ENCODE peak calls at places on chromosomes 16 and 17, in seven cellular contexts. One of them, this sample, is unnamed.

GRCh38 chr17:55527520-55528118 is 16.4 kb upstream of the SMIM36 start:
- DNase-seq in lower leg skin: peak; percentile 20
- DNase-seq in AG09309: peak; percentile 25
- DNase-seq in left ventricle myocardium inferior: no peak
- DNase-seq in cardiac fibroblast: peak; percentile 83
- DNase-seq in heart right ventricle: no peak
- DNase-seq in kidney: no peak
- DNase-seq in this sample: peak; percentile 35

GRCh38 chr16:4116328-4117249 is at the start of gene ADCY9:
- DNase-seq in kidney: peak; percentile 91
- DNase-seq in left ventricle myocardium inferior: peak; percentile 85
- DNase-seq in cardiac fibroblast: peak; percentile 81
- DNase-seq in lower leg skin: peak; percentile 42
- DNase-seq in heart right ventricle: peak; percentile 88
- DNase-seq in AG09309: no peak
- DNase-seq in this sample: no peak

GRCh38 chr16:77364770-77365169 is 70.1 kb downstream of the ADAMTS18 start:
- DNase-seq in kidney: no peak
- DNase-seq in left ventricle myocardium inferior: no peak
- DNase-seq in heart right ventricle: no peak
- DNase-seq in lower leg skin: no peak
- DNase-seq in AG09309: no peak
- DNase-seq in cardiac fibroblast: no peak
- DNase-seq in this sample: no peak

GRCh38 chr16:76246587-76246986 is 30.6 kb upstream of the CNTNAP4 start:
- DNase-seq in lower leg skin: no peak
- DNase-seq in left ventricle myocardium inferior: no peak
- DNase-seq in cardiac fibroblast: no peak
- DNase-seq in AG09309: no peak
- DNase-seq in kidney: no peak
- DNase-seq in heart right ventricle: no peak
- DNase-seq in this sample: no peak

GRCh38 chr16:85153656-85154091 is 41.4 kb upstream of the CIBAR2 start:
- DNase-seq in cardiac fibroblast: no peak
- DNase-seq in lower leg skin: no peak
- DNase-seq in heart right ventricle: peak; percentile 72
- DNase-seq in kidney: no peak
- DNase-seq in AG09309: no peak
- DNase-seq in left ventricle myocardium inferior: peak; percentile 78
- DNase-seq in this sample: no peak

GRCh38 chr17:29210879-29211278 is 30.7 kb upstream of the MYO18A start:
- DNase-seq in cardiac fibroblast: no peak
- DNase-seq in left ventricle myocardium inferior: no peak
- DNase-seq in kidney: no peak
- DNase-seq in AG09309: no peak
- DNase-seq in lower leg skin: no peak
- DNase-seq in heart right ventricle: no peak
- DNase-seq in this sample: no peak

GRCh38 chr16:54194008-54194731 is 92.4 kb downstream of the IRX3 start:
- DNase-seq in AG09309: no peak
- DNase-seq in cardiac fibroblast: peak; percentile 73
- DNase-seq in left ventricle myocardium inferior: peak; percentile 91
- DNase-seq in lower leg skin: peak; percentile 71
- DNase-seq in kidney: peak; percentile 94
- DNase-seq in heart right ventricle: peak; percentile 91
- DNase-seq in this sample: no peak

GRCh38 chr17:6061290-6061689 is 8.9 kb upstream of the WSCD1 start:
- DNase-seq in lower leg skin: no peak
- DNase-seq in left ventricle myocardium inferior: no peak
- DNase-seq in cardiac fibroblast: peak; percentile 23
- DNase-seq in AG09309: no peak
- DNase-seq in kidney: peak; percentile 61
- DNase-seq in heart right ventricle: no peak
- DNase-seq in this sample: peak; percentile 69

GRCh38 chr17:49875690-49876089 is 27.8 kb upstream of the TAC4 start:
- DNase-seq in heart right ventricle: no peak
- DNase-seq in AG09309: no peak
- DNase-seq in cardiac fibroblast: no peak
- DNase-seq in kidney: no peak
- DNase-seq in left ventricle myocardium inferior: no peak
- DNase-seq in lower leg skin: no peak
- DNase-seq in this sample: no peak

GRCh38 chr17:57035971-57036481 is 49.0 kb upstream of the AKAP1 start:
- DNase-seq in lower leg skin: peak; percentile 57
- DNase-seq in cardiac fibroblast: no peak
- DNase-seq in kidney: no peak
- DNase-seq in AG09309: no peak
- DNase-seq in left ventricle myocardium inferior: no peak
- DNase-seq in heart right ventricle: no peak
- DNase-seq in this sample: no peak

GRCh38 chr17:13476722-13477121 is 125.0 kb downstream of the HS3ST3A1 start:
- DNase-seq in lower leg skin: no peak
- DNase-seq in AG09309: peak; percentile 25
- DNase-seq in heart right ventricle: no peak
- DNase-seq in kidney: no peak
- DNase-seq in left ventricle myocardium inferior: no peak
- DNase-seq in cardiac fibroblast: peak; percentile 43
- DNase-seq in this sample: no peak
- H3K4me3 ChIP-seq in lower leg skin: no peak overlapping the region
- H3K4me3 ChIP-seq in AG09309: no peak overlapping the region
- H3K4me3 ChIP-seq in heart right ventricle: no peak overlapping the region
- H3K4me3 ChIP-seq in kidney: no peak overlapping the region
- H3K4me3 ChIP-seq in left ventricle myocardium inferior: no peak overlapping the region
- H3K4me3 ChIP-seq in cardiac fibroblast: no peak overlapping the region
- H3K4me3 ChIP-seq in this sample: no peak overlapping the region

DNA sequence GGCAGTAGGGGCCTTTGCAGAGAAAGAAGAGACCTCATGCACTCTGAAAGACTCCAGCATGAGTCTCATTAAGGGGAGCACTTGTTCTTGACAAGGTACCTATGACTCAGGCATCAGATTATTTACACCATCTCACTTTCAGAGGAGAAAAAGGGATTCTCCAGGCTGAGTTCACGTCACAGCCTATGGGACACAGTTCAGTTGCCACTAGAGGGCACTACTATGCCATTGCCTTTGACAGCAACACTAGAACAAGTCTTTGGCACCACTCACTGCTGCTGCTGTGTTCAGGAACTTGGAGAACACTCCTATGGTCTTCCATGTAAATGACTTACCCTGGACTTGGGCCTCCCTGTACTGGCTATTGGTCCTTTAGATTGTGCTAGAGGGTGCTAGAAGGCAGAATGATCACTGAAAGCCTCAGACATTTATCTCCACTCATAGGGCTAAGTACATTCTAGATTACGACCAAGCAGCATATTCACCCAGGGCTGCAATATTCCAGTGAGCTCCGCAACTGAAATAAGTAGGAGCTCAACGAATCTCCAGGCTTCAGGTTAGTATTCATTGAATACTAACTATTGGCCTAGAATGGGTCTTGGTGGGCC is 225.1 kb upstream of the CA10 start:
- DNase-seq in left ventricle myocardium inferior: no peak
- DNase-seq in kidney: no peak
- DNase-seq in cardiac fibroblast: peak; percentile 63
- DNase-seq in lower leg skin: no peak
- DNase-seq in AG09309: no peak
- DNase-seq in heart right ventricle: no peak
- DNase-seq in this sample: peak; percentile 9
- TF ChIP-seq CTCF in left ventricle myocardium inferior: peak; percentile 66
- TF ChIP-seq CTCF in kidney: peak; percentile 68
- TF ChIP-seq CTCF in cardiac fibroblast: peak; percentile 38
- TF ChIP-seq CTCF in lower leg skin: no peak
- TF ChIP-seq CTCF in AG09309: peak; percentile 11
- TF ChIP-seq CTCF in heart right ventricle: peak; percentile 55
- TF ChIP-seq CTCF in this sample: peak; percentile 72

DNA sequence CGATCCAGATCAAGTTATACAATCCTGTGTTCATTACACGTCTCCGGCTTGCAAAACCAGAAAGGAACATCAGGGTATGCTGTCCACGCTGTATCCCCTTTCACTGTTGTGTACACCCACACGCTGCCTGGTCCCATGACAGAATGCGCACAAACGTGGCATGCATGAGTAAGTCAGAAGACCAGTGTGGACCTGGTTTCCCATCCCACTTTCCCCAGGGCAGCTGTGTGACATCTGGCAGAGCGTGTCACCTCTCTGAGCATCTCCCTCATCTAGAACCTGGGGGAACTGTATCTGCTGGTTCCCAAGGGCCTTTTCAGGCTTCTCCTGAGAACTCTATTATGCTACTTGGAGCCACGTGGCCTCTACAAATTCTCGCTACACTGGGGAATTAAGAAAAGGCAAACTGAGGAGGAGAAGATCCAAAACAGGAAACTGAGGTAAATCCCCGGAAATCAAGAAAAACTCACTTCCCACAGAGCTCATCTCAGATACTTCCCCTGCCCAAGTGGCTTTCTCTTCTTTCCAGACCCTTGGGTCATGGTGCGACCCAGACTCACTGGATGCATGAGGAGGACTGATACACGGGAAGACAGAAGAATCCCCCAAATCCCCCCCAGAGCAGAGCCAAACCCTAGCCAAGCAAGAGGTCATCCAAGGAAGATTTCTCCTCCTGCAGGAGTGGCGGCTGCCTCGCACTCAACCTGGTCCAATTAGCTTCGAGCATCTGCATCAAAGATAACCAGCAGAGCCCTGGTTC is 139.3 kb downstream of the GAS7 start:
- DNase-seq in heart right ventricle: no peak
- DNase-seq in kidney: no peak
- DNase-seq in left ventricle myocardium inferior: no peak
- DNase-seq in cardiac fibroblast: no peak
- DNase-seq in lower leg skin: no peak
- DNase-seq in AG09309: no peak
- DNase-seq in this sample: no peak
- H3K4me3 ChIP-seq in heart right ventricle: no peak overlapping the region
- H3K4me3 ChIP-seq in kidney: no peak overlapping the region
- H3K4me3 ChIP-seq in left ventricle myocardium inferior: no peak overlapping the region
- H3K4me3 ChIP-seq in cardiac fibroblast: no peak overlapping the region
- H3K4me3 ChIP-seq in lower leg skin: no peak overlapping the region
- H3K4me3 ChIP-seq in AG09309: no peak overlapping the region
- H3K4me3 ChIP-seq in this sample: no peak overlapping the region

DNA sequence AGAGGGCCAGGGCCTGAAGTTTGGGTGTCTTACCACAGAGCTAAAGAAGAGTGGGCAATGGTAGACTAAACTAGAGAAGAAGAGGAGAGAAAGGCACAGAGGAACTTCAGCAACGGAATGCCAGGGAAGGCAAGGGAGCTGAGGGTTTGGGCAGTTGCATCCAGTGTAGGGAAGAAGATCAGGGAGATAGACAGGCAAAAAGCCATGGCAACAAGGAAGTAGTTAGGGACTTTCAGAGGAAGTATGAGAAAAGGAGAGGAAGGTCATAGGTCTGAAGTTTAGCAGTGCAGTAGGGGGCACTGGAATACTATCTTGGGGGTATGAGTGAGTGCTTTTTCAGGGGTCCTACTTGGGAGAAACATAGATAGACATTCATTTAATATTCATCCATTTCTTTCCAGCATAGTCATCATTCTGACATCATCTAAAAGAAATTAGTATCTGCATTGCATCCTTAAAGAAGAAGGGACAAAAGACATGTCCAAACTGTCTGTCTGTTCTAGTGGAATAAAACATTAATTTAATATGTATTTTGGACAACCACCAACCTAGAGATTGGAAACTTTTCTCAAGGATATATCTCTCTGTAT is 2.2 kb upstream of the NF1 start:
- DNase-seq in kidney: no peak
- DNase-seq in heart right ventricle: no peak
- DNase-seq in left ventricle myocardium inferior: no peak
- DNase-seq in cardiac fibroblast: no peak
- DNase-seq in AG09309: no peak
- DNase-seq in lower leg skin: no peak
- DNase-seq in this sample: no peak
- TF ChIP-seq CTCF in kidney: no peak
- TF ChIP-seq CTCF in heart right ventricle: no peak
- TF ChIP-seq CTCF in left ventricle myocardium inferior: no peak
- TF ChIP-seq CTCF in cardiac fibroblast: no peak
- TF ChIP-seq CTCF in AG09309: no peak
- TF ChIP-seq CTCF in lower leg skin: no peak
- TF ChIP-seq CTCF in this sample: no peak

GRCh38 chr17:33082529-33083148 is 91.0 kb downstream of the SPACA3 start:
- DNase-seq in left ventricle myocardium inferior: no peak
- DNase-seq in lower leg skin: no peak
- DNase-seq in AG09309: no peak
- DNase-seq in kidney: no peak
- DNase-seq in heart right ventricle: no peak
- DNase-seq in cardiac fibroblast: no peak
- DNase-seq in this sample: no peak
- H3K4me3 ChIP-seq in left ventricle myocardium inferior: no peak overlapping the region
- H3K4me3 ChIP-seq in lower leg skin: no peak overlapping the region
- H3K4me3 ChIP-seq in AG09309: no peak overlapping the region
- H3K4me3 ChIP-seq in kidney: no peak overlapping the region
- H3K4me3 ChIP-seq in heart right ventricle: no peak overlapping the region
- H3K4me3 ChIP-seq in cardiac fibroblast: no peak overlapping the region
- H3K4me3 ChIP-seq in this sample: no peak overlapping the region

GRCh38 chr16:8426569-8426968 is 163.7 kb downstream of the TMEM114 start:
- DNase-seq in cardiac fibroblast: no peak
- DNase-seq in AG09309: no peak
- DNase-seq in left ventricle myocardium inferior: no peak
- DNase-seq in lower leg skin: no peak
- DNase-seq in heart right ventricle: no peak
- DNase-seq in kidney: no peak
- DNase-seq in this sample: no peak
- TF ChIP-seq CTCF in cardiac fibroblast: no peak
- TF ChIP-seq CTCF in AG09309: no peak
- TF ChIP-seq CTCF in left ventricle myocardium inferior: no peak
- TF ChIP-seq CTCF in lower leg skin: no peak
- TF ChIP-seq CTCF in heart right ventricle: no peak
- TF ChIP-seq CTCF in kidney: no peak
- TF ChIP-seq CTCF in this sample: no peak

GRCh38 chr17:58330997-58331814 is 2.6 kb upstream of the TSPOAP1 start:
- DNase-seq in AG09309: no peak
- DNase-seq in left ventricle myocardium inferior: peak; percentile 23
- DNase-seq in heart right ventricle: no peak
- DNase-seq in lower leg skin: no peak
- DNase-seq in kidney: peak; percentile 73
- DNase-seq in cardiac fibroblast: no peak
- DNase-seq in this sample: no peak

GRCh38 chr17:58332720-58333395 is 4.3 kb upstream of the TSPOAP1 start:
- DNase-seq in left ventricle myocardium inferior: peak; percentile 14
- DNase-seq in heart right ventricle: no peak
- DNase-seq in kidney: peak; percentile 66
- DNase-seq in lower leg skin: no peak
- DNase-seq in AG09309: no peak
- DNase-seq in cardiac fibroblast: no peak
- DNase-seq in this sample: no peak

GRCh38 chr17:58333396-58334207 is 5.0 kb upstream of the TSPOAP1 start:
- DNase-seq in lower leg skin: no peak
- DNase-seq in cardiac fibroblast: no peak
- DNase-seq in left ventricle myocardium inferior: no peak
- DNase-seq in kidney: peak; percentile 32
- DNase-seq in heart right ventricle: no peak
- DNase-seq in AG09309: no peak
- DNase-seq in this sample: no peak

GRCh38 chr17:58330544-58330996 is 2.0 kb upstream of the TSPOAP1 start:
- DNase-seq in kidney: peak; percentile 62
- DNase-seq in left ventricle myocardium inferior: peak; percentile 11
- DNase-seq in cardiac fibroblast: no peak
- DNase-seq in heart right ventricle: no peak
- DNase-seq in lower leg skin: no peak
- DNase-seq in AG09309: no peak
- DNase-seq in this sample: no peak

GRCh38 chr17:58331815-58332719 is 3.5 kb upstream of the TSPOAP1 start:
- DNase-seq in lower leg skin: no peak
- DNase-seq in left ventricle myocardium inferior: peak; percentile 74
- DNase-seq in heart right ventricle: peak; percentile 67
- DNase-seq in AG09309: no peak
- DNase-seq in cardiac fibroblast: no peak
- DNase-seq in kidney: peak; percentile 93
- DNase-seq in this sample: no peak
- H3K4me3 ChIP-seq in lower leg skin: peak overlapping the region; percentile 41
- H3K4me3 ChIP-seq in left ventricle myocardium inferior: peak overlapping the region; percentile 55
- H3K4me3 ChIP-seq in heart right ventricle: peak overlapping the region; percentile 45
- H3K4me3 ChIP-seq in AG09309: no peak overlapping the region
- H3K4me3 ChIP-seq in cardiac fibroblast: no peak overlapping the region
- H3K4me3 ChIP-seq in kidney: peak overlapping the region; percentile 7
- H3K4me3 ChIP-seq in this sample: no peak overlapping the region

This sample was measured in epithelial cell of proximal tubule.